ENCODE peak calls at places on chromosomes 6 and 20, in five cellular contexts. X is IMR-90, A is fibroblast of mammary gland, Q is neural progenitor cell, I is GM06990. D is an unnamed sample.
A peak's percentile ranks its signal among the peaks of the same experiment; 100 is the strongest.

GRCh38 chr6:149560736-149561135 is 5.4 kb upstream of the GINM1 start:
- DNase-seq in X (no peak), A (no peak), Q (peak; percentile 34), I (no peak), D (no peak)

GRCh38 chr6:131387706-131388455 is 185.1 kb upstream of the ARG1 start:
- DNase-seq in X (no peak), A (peak; percentile 18), Q (no peak), I (no peak), D (no peak)

GRCh38 chr6:3227363-3228045 is at the start of gene TUBB2B:
- DNase-seq in X (peak; percentile 37), A (no peak), Q (peak; percentile 96), I (peak; percentile 87), D (no peak)

GRCh38 chr6:127290391-127290963 is 23.8 kb downstream of the RNF146 start:
- DNase-seq in X (no peak), A (no peak), Q (no peak), I (no peak), D (no peak)

GRCh38 chr20:51890003-51890402 is 87.7 kb upstream of the SALL4 start:
- DNase-seq in X (no peak), A (no peak), Q (no peak), I (no peak), D (no peak)

GRCh38 chr6:78999737-79000136 is 78.3 kb downstream of the PHIP start:
- DNase-seq in X (peak; percentile 8), A (peak; percentile 12), Q (no peak), I (no peak), D (no peak)

GRCh38 chr6:163346529-163346961 is 68.0 kb upstream of the QKI start:
- DNase-seq in X (no peak), A (no peak), Q (peak; percentile 34), I (no peak), D (no peak)

GRCh38 chr6:45923831-45924391 is 91.7 kb downstream of the CLIC5 start:
- DNase-seq in X (peak; percentile 63), A (peak; percentile 78), Q (no peak), I (peak; percentile 37), D (no peak)

GRCh38 chr6:134080171-134080795 is 27.9 kb upstream of the SLC2A12 start:
- DNase-seq in X (no peak), A (no peak), Q (no peak), I (no peak), D (no peak)

GRCh38 chr20:49843770-49844169 is 31.1 kb downstream of the SLC9A8 start:
- DNase-seq in X (no peak), A (no peak), Q (no peak), I (no peak), D (no peak)

GRCh38 chr6:42742116-42742894 is 3.6 kb downstream of the TBCC start:
- DNase-seq in X (peak; percentile 68), A (peak; percentile 78), Q (no peak), I (peak; percentile 43), D (no peak)

GRCh38 chr6:29792123-29793035 is 35.2 kb upstream of the HLA-G start:
- DNase-seq in X (no peak), A (peak; percentile 16), Q (peak; percentile 40), I (peak; percentile 64), D (peak; percentile 59)

GRCh38 chr6:53979468-53980067 is 131.7 kb upstream of the MLIP start:
- DNase-seq in X (peak; percentile 61), A (peak; percentile 65), Q (peak; percentile 60), I (no peak), D (no peak)

GRCh38 chr6:146582857-146583256 is 15.9 kb upstream of the ADGB start:
- DNase-seq in X (peak; percentile 4), A (peak; percentile 24), Q (no peak), I (no peak), D (peak; percentile 68)

GRCh38 chr20:32524871-32525501 is 60.1 kb downstream of the NOL4L start:
- DNase-seq in X (no peak), A (no peak), Q (no peak), I (no peak), D (peak; percentile 41)

GRCh38 chr6:2938004-2938631 is 33.2 kb downstream of the SERPINB6 start:
- DNase-seq in X (no peak), A (no peak), Q (no peak), I (no peak), D (no peak)

GRCh38 chr6:38771111-38771694 is 56.1 kb downstream of the DNAH8 start:
- DNase-seq in X (no peak), A (peak; percentile 14), Q (no peak), I (no peak), D (no peak)

GRCh38 chr6:166987930-166988329 is 11.3 kb upstream of the CEP43 start:
- DNase-seq in X (no peak), A (no peak), Q (no peak), I (no peak), D (no peak)

GRCh38 chr20:51978081-51978501 is 175.8 kb upstream of the SALL4 start:
- DNase-seq in X (no peak), A (no peak), Q (no peak), I (peak; percentile 3), D (no peak)

GRCh38 chr6:157650261-157650640 is 172.8 kb upstream of the SNX9 start:
- DNase-seq in X (no peak), A (no peak), Q (no peak), I (no peak), D (no peak)

GRCh38 chr6:165110871-165111270 is 198.5 kb downstream of the C6orf118 start:
- DNase-seq in X (no peak), A (no peak), Q (no peak), I (no peak), D (no peak)

GRCh38 chr6:152952866-152953509 is 29.9 kb downstream of the FBXO5 start:
- DNase-seq in X (peak; percentile 63), A (peak; percentile 65), Q (peak; percentile 37), I (no peak), D (no peak)

GRCh38 chr6:43359381-43359780 is 10.1 kb downstream of the ZNF318 start:
- DNase-seq in X (peak; percentile 30), A (no peak), Q (no peak), I (no peak), D (no peak)

GRCh38 chr6:66858196-66858595 is 1151.2 kb upstream of the EYS start:
- DNase-seq in X (no peak), A (no peak), Q (no peak), I (no peak), D (no peak)

GRCh38 chr20:34083137-34083536 is 28.9 kb downstream of the EIF2S2 start:
- DNase-seq in X (peak; percentile 86), A (peak; percentile 95), Q (no peak), I (no peak), D (no peak)

GRCh38 chr20:9286501-9286900 is 217.6 kb downstream of the PLCB4 start:
- DNase-seq in X (peak; percentile 38), A (peak; percentile 58), Q (no peak), I (no peak), D (no peak)

GRCh38 chr6:5752282-5752681 is 254.4 kb downstream of the NRN1 start:
- DNase-seq in X (peak; percentile 82), A (peak; percentile 80), Q (peak; percentile 76), I (no peak), D (no peak)

GRCh38 chr6:15752820-15753219 is 90.0 kb upstream of the DTNBP1 start:
- DNase-seq in X (no peak), A (no peak), Q (peak; percentile 35), I (no peak), D (no peak)

GRCh38 chr6:41580690-41581089 is 34.5 kb downstream of the FOXP4 start:
- DNase-seq in X (no peak), A (no peak), Q (no peak), I (no peak), D (no peak)

GRCh38 chr20:5880326-5880725 is 70.0 kb downstream of the TRMT6 start:
- DNase-seq in X (no peak), A (no peak), Q (no peak), I (peak; percentile 10), D (no peak)

GRCh38 chr6:141242957-141243356 is 889.8 kb upstream of the GJE1 start:
- DNase-seq in X (no peak), A (no peak), Q (no peak), I (no peak), D (no peak)

GRCh38 chr20:35013421-35014411 is 58.0 kb downstream of the MYH7B start:
- DNase-seq in X (no peak), A (no peak), Q (no peak), I (no peak), D (no peak)

GRCh38 chr6:53257001-53257400 is 91.7 kb downstream of the ELOVL5 start:
- DNase-seq in X (no peak), A (no peak), Q (no peak), I (no peak), D (no peak)

GRCh38 chr6:83558975-83559374 is 46.6 kb downstream of the PRSS35 start:
- DNase-seq in X (no peak), A (no peak), Q (no peak), I (no peak), D (no peak)

GRCh38 chr6:152600022-152600421 is 37.1 kb downstream of the SYNE1 start:
- DNase-seq in X (no peak), A (no peak), Q (no peak), I (no peak), D (no peak)

GRCh38 chr6:14665827-14666724 is 548.5 kb downstream of the CD83 start:
- DNase-seq in X (peak; percentile 100), A (peak; percentile 100), Q (no peak), I (peak; percentile 46), D (peak; percentile 99)

GRCh38 chr6:166307082-166307980 is 861 bp downstream of the PRR18 start:
- DNase-seq in X (no peak), A (peak; percentile 4), Q (peak; percentile 80), I (peak; percentile 45), D (no peak)

DNA sequence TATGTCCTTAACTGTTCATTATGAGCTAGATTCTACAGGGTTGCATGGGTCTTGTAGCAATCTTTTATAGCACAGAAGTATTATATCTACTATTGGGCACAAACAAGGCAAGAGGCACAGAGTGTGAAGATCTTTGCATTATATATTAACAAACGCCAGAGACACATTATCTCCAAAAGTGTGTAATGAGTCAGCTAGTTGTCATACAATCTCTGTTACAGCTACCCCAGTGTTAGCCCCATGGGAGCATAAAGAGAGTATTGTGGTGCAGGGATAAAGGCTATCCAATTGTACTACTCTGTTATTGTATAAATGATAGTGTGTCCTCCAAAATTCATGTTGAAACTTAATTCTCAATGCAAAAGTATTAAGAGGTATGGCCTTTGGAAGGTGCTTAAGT is 148.4 kb upstream of the RIMS1 start:
- DNase-seq in X (no peak), A (no peak), Q (no peak), I (no peak), D (no peak)
- TF ChIP-seq CTCF in X (no peak), A (no peak), Q (no peak), I (no peak), D (no peak)

DNA sequence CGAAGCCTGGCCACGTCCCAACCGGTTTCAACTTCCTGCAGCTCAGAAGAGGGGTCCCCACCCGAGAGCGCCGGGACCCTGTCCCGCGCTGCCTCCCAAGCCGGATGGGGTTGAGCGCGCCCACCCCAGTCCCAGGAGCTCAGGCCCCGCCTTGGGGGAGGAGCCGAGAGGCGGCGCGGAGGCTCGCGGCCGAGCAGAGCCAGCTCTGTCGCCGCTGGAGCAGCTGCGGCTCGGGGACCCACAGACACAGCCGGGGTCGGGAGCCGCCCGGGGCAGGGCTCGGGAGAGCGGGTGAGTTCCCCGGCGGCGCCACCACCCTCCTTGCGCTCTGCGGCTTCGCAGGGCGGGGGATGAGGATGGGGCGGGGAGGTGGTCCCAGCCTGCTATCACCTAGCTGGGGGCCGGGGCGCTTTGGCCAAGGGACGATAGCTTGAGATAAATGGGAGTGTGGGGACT is at the start of gene PPP1R16B:
- DNase-seq in X (no peak), A (no peak), Q (peak; percentile 88), I (peak; percentile 88), D (no peak)
- TF ChIP-seq CTCF in X (no peak), A (no peak), Q (no peak), I (no peak), D (no peak)

GRCh38 chr6:24004659-24005058 is 121.4 kb upstream of the NRSN1 start:
- DNase-seq in X (no peak), A (no peak), Q (no peak), I (no peak), D (no peak)
- TF ChIP-seq CTCF in X (no peak), A (no peak), Q (no peak), I (no peak), D (no peak)

GRCh38 chr6:107732461-107732860 is 91.7 kb downstream of the SCML4 start:
- DNase-seq in X (no peak), A (no peak), Q (no peak), I (no peak), D (no peak)
- TF ChIP-seq CTCF in X (no peak), A (no peak), Q (no peak), I (no peak), D (no peak)